ENCODE peak calls at places on chromosomes 2 and 18, in seven cellular contexts. T, B, X, S, W, U and K are unnamed samples.

GRCh38 chr2:191499874-191500565 is 177.9 kb upstream of the NABP1 start:
- DNase-seq in U (no peak), T (no peak), X (no peak), B (no peak), W (no peak), S (peak; percentile 55), K (no peak)

GRCh38 chr2:101119431-101119830 is 31.8 kb downstream of the TBC1D8 start:
- DNase-seq in T (no peak), X (no peak), S (peak; percentile 41), W (no peak), U (no peak), B (no peak), K (no peak)

GRCh38 chr18:67151366-67151765 is 365.2 kb downstream of the DSEL start:
- DNase-seq in T (no peak), W (no peak), X (no peak), U (no peak), B (no peak), S (no peak), K (no peak)

GRCh38 chr18:58354051-58354450 is 274.8 kb downstream of the ALPK2 start:
- DNase-seq in U (no peak), S (no peak), X (no peak), T (no peak), B (no peak), W (no peak), K (no peak)

GRCh38 chr2:8197101-8197500 is 484.8 kb upstream of the ID2 start:
- DNase-seq in X (no peak), T (no peak), S (peak; percentile 13), U (no peak), W (no peak), B (no peak), K (no peak)

GRCh38 chr2:190835303-190835930 is 45.2 kb upstream of the GLS start:
- DNase-seq in X (no peak), U (no peak), B (no peak), W (no peak), S (peak; percentile 79), T (no peak), K (no peak)

GRCh38 chr2:126761981-126762878 is 106.3 kb downstream of the GYPC start:
- DNase-seq in B (no peak), W (no peak), S (no peak), T (no peak), U (no peak), X (peak; percentile 64), K (no peak)

GRCh38 chr2:212052412-212053159 is 486.0 kb downstream of the ERBB4 start:
- DNase-seq in B (no peak), T (no peak), U (no peak), W (no peak), S (no peak), X (no peak), K (no peak)

GRCh38 chr2:98827625-98828368 is 96.9 kb upstream of the MGAT4A start:
- DNase-seq in U (no peak), B (no peak), W (no peak), T (no peak), X (no peak), S (no peak), K (no peak)

GRCh38 chr2:74440005-74440377 is 1.7 kb downstream of the RTKN start:
- DNase-seq in B (no peak), T (no peak), S (no peak), X (no peak), U (no peak), W (no peak), K (peak; percentile 48)

GRCh38 chr18:13217971-13218375 is 587 bp upstream of the LDLRAD4 start:
- DNase-seq in S (no peak), U (no peak), B (peak; percentile 45), W (peak; percentile 67), X (peak; percentile 17), T (no peak), K (peak; percentile 38)

GRCh38 chr2:159292157-159292556 is 5.7 kb upstream of the WDSUB1 start:
- DNase-seq in S (no peak), T (no peak), B (no peak), U (peak; percentile 4), X (no peak), W (no peak), K (no peak)

GRCh38 chr2:42450136-42450535 is 43.6 kb downstream of the KCNG3 start:
- DNase-seq in B (no peak), U (no peak), X (no peak), S (peak; percentile 13), W (no peak), T (no peak), K (no peak)

GRCh38 chr2:16973586-16974274 is 308.1 kb upstream of the CYRIA start:
- DNase-seq in S (peak; percentile 94), U (no peak), T (no peak), W (no peak), B (no peak), X (no peak), K (no peak)

GRCh38 chr2:1168856-1169255 is 218.2 kb downstream of the SNTG2 start:
- DNase-seq in X (no peak), W (no peak), U (no peak), T (no peak), S (no peak), B (no peak), K (no peak)

GRCh38 chr2:164126960-164127359 is 391.2 kb upstream of the FIGN start:
- DNase-seq in W (no peak), U (no peak), T (no peak), B (no peak), S (peak; percentile 6), X (no peak), K (no peak)

GRCh38 chr18:77127769-77128671 is 4.6 kb downstream of the MBP start:
- DNase-seq in B (no peak), X (peak; percentile 59), T (no peak), W (no peak), U (peak; percentile 61), S (peak; percentile 93), K (no peak)

GRCh38 chr2:181395871-181396574 is 61.2 kb upstream of the ITGA4 start:
- DNase-seq in X (no peak), S (no peak), B (no peak), U (peak; percentile 56), W (no peak), T (no peak), K (no peak)

GRCh38 chr2:85862426-85862825 is 26.4 kb downstream of the ST3GAL5 start:
- DNase-seq in B (no peak), W (no peak), U (no peak), S (peak; percentile 53), T (no peak), X (peak; percentile 53), K (no peak)

GRCh38 chr2:67209107-67209506 is 188.0 kb upstream of the ETAA1 start:
- DNase-seq in W (peak; percentile 67), B (no peak), X (no peak), U (no peak), T (no peak), S (peak; percentile 43), K (peak; percentile 83)

GRCh38 chr2:38825956-38826355 is 47.9 kb downstream of the GEMIN6 start:
- DNase-seq in W (no peak), X (no peak), T (no peak), S (no peak), B (no peak), U (no peak), K (no peak)

GRCh38 chr2:27800856-27801255 is 29.3 kb downstream of the MRPL33 start:
- DNase-seq in B (no peak), T (no peak), S (no peak), X (no peak), W (no peak), U (no peak), K (no peak)

GRCh38 chr2:183229386-183229785 is 105.1 kb downstream of the NUP35 start:
- DNase-seq in W (no peak), B (no peak), S (peak; percentile 41), U (no peak), T (no peak), X (peak; percentile 12), K (no peak)

GRCh38 chr2:205771063-205771462 is 88.8 kb downstream of the NRP2 start:
- DNase-seq in U (no peak), B (no peak), T (no peak), W (no peak), S (no peak), X (no peak), K (no peak)

GRCh38 chr2:194870974-194871535 is 786.0 kb upstream of the SLC39A10 start:
- DNase-seq in W (no peak), X (no peak), U (no peak), S (no peak), B (no peak), T (no peak), K (no peak)

GRCh38 chr2:96470636-96471035 is 34.5 kb downstream of the NEURL3 start:
- DNase-seq in B (peak; percentile 91), S (no peak), T (no peak), W (no peak), U (peak; percentile 26), X (peak; percentile 70), K (no peak)

GRCh38 chr2:210363876-210364275 is 48.9 kb upstream of the MYL1 start:
- DNase-seq in W (no peak), B (no peak), U (no peak), X (no peak), T (no peak), S (no peak), K (no peak)

GRCh38 chr2:18430996-18431748 is 129.3 kb downstream of the RDH14 start:
- DNase-seq in T (no peak), S (no peak), X (no peak), U (no peak), B (no peak), W (no peak), K (no peak)

GRCh38 chr2:169232551-169233154 is 129.7 kb downstream of the LRP2 start:
- DNase-seq in U (no peak), T (no peak), B (no peak), X (no peak), S (no peak), W (no peak), K (no peak)

GRCh38 chr18:47120428-47120827 is 29.9 kb downstream of the HDHD2 start:
- DNase-seq in S (no peak), B (no peak), T (no peak), U (no peak), X (peak; percentile 37), W (no peak), K (no peak)

GRCh38 chr2:120456867-120457266 is 110.9 kb downstream of the INHBB start:
- DNase-seq in U (no peak), B (no peak), S (no peak), X (no peak), T (no peak), W (no peak), K (no peak)

GRCh38 chr18:25875574-25875973 is 214.8 kb downstream of the SS18 start:
- DNase-seq in S (no peak), W (no peak), B (no peak), U (no peak), X (no peak), T (no peak), K (no peak)

GRCh38 chr2:224103603-224104002 is 64.5 kb upstream of the SERPINE2 start:
- DNase-seq in T (no peak), U (no peak), W (no peak), S (no peak), X (no peak), B (no peak), K (no peak)

GRCh38 chr2:1219901-1220691 is 193.2 kb upstream of the TPO start:
- DNase-seq in U (no peak), X (no peak), S (peak; percentile 5), B (no peak), T (no peak), W (no peak), K (no peak)

GRCh38 chr2:241218131-241219029 is 29.9 kb downstream of the ANO7 start:
- DNase-seq in S (no peak), B (peak; percentile 69), T (no peak), U (peak; percentile 55), W (peak; percentile 41), X (peak; percentile 59), K (peak; percentile 51)

GRCh38 chr2:104570259-104570658 is 283.7 kb upstream of the POU3F3 start:
- DNase-seq in S (no peak), U (no peak), T (no peak), X (no peak), B (no peak), W (no peak), K (no peak)